ENCODE peak calls at places on chromosomes 16 and 17, in six cellular contexts. One of them, this sample, is unnamed.

GRCh38 chr16:47970291-47970931 is 185.4 kb downstream of the ABCC12 start:
- DNase-seq in tibial artery: no peak
- DNase-seq in HFF-Myc: peak; percentile 11
- DNase-seq in fibroblast of lung: peak; percentile 33
- DNase-seq in Calu3: peak; percentile 6
- DNase-seq in breast epithelium: no peak
- DNase-seq in this sample: no peak

GRCh38 chr16:51818342-51818944 is 667.4 kb upstream of the SALL1 start:
- DNase-seq in tibial artery: no peak
- DNase-seq in HFF-Myc: peak; percentile 19
- DNase-seq in fibroblast of lung: peak; percentile 80
- DNase-seq in Calu3: peak; percentile 84
- DNase-seq in breast epithelium: no peak
- DNase-seq in this sample: no peak

GRCh38 chr17:68462381-68463210 is 5.3 kb upstream of the WIPI1 start:
- DNase-seq in tibial artery: no peak
- DNase-seq in HFF-Myc: peak; percentile 69
- DNase-seq in fibroblast of lung: peak; percentile 88
- DNase-seq in Calu3: peak; percentile 76
- DNase-seq in breast epithelium: no peak
- DNase-seq in this sample: peak; percentile 49

GRCh38 chr17:34852614-34853013 is 108.6 kb downstream of the CCT6B start:
- DNase-seq in tibial artery: no peak
- DNase-seq in HFF-Myc: no peak
- DNase-seq in fibroblast of lung: no peak
- DNase-seq in Calu3: peak; percentile 1
- DNase-seq in breast epithelium: no peak
- DNase-seq in this sample: no peak

GRCh38 chr16:1078579-1079021 is 6.1 kb downstream of the SSTR5 start:
- DNase-seq in tibial artery: peak; percentile 65
- DNase-seq in HFF-Myc: no peak
- DNase-seq in fibroblast of lung: peak; percentile 6
- DNase-seq in Calu3: peak; percentile 80
- DNase-seq in breast epithelium: peak; percentile 82
- DNase-seq in this sample: no peak

GRCh38 chr16:75566889-75567255 is 693 bp downstream of the GABARAPL2 start:
- DNase-seq in tibial artery: no peak
- DNase-seq in HFF-Myc: no peak
- DNase-seq in fibroblast of lung: no peak
- DNase-seq in Calu3: peak; percentile 31
- DNase-seq in breast epithelium: no peak
- DNase-seq in this sample: no peak

GRCh38 chr16:89575247-89576172 is at the start of gene CPNE7:
- DNase-seq in tibial artery: no peak
- DNase-seq in HFF-Myc: no peak
- DNase-seq in fibroblast of lung: no peak
- DNase-seq in Calu3: no peak
- DNase-seq in breast epithelium: no peak
- DNase-seq in this sample: no peak

GRCh38 chr16:71923941-71924690 is 28.8 kb downstream of the IST1 start:
- DNase-seq in tibial artery: no peak
- DNase-seq in HFF-Myc: no peak
- DNase-seq in fibroblast of lung: peak; percentile 32
- DNase-seq in Calu3: peak; percentile 58
- DNase-seq in breast epithelium: no peak
- DNase-seq in this sample: no peak

GRCh38 chr16:56298948-56299602 is 107.8 kb downstream of the GNAO1 start:
- DNase-seq in tibial artery: peak; percentile 40
- DNase-seq in HFF-Myc: no peak
- DNase-seq in fibroblast of lung: no peak
- DNase-seq in Calu3: no peak
- DNase-seq in breast epithelium: no peak
- DNase-seq in this sample: no peak

GRCh38 chr17:50794361-50794760 is 27.0 kb upstream of the ANKRD40CL start:
- DNase-seq in tibial artery: no peak
- DNase-seq in HFF-Myc: no peak
- DNase-seq in fibroblast of lung: no peak
- DNase-seq in Calu3: no peak
- DNase-seq in breast epithelium: no peak
- DNase-seq in this sample: no peak

DNA sequence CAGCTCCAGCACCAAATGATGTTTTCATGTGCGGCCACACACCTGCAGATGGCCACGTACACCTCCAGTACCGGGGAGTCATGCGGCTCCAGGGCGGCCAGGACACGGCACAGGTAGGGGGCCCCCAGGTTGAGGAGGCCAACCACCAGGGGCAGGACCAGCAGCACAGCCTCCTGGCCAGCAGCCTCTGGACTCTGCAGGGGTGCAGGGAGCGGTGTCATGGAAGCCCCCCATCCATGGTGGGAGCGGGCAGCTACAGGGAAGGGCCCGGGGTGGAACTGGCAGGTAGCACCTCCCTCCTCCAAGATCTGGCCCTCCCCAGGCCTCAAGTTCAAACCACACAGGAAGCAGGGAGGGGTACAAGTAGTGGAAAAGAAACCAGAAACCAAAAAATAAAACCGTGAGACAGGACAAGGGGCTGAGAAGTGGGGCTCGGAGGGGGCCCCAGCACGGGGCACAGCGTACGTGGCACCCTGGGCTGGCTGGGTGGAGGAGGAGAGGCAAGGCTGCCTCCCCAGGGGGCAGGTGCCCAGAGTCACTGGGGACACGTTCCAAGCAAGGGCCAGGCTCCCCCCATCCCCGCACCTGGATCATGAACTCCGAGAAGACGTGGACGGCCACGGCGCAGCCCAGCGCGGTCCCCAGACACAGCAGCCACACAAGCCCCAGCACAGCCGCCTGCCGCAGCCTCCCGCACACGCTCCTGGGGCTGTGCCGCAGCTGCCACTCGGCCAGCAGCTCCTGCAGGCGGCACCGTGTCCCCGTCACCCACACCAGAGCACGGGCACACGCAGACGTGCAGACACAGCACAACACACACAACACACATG is 7.4 kb downstream of the TMC6 start:
- DNase-seq in tibial artery: no peak
- DNase-seq in HFF-Myc: no peak
- DNase-seq in fibroblast of lung: no peak
- DNase-seq in Calu3: no peak
- DNase-seq in breast epithelium: no peak
- DNase-seq in this sample: no peak
- TF ChIP-seq CTCF in tibial artery: no peak
- TF ChIP-seq CTCF in HFF-Myc: no peak
- TF ChIP-seq CTCF in fibroblast of lung: no peak
- TF ChIP-seq CTCF in Calu3: no peak
- TF ChIP-seq CTCF in breast epithelium: no peak
- TF ChIP-seq CTCF in this sample: no peak

DNA sequence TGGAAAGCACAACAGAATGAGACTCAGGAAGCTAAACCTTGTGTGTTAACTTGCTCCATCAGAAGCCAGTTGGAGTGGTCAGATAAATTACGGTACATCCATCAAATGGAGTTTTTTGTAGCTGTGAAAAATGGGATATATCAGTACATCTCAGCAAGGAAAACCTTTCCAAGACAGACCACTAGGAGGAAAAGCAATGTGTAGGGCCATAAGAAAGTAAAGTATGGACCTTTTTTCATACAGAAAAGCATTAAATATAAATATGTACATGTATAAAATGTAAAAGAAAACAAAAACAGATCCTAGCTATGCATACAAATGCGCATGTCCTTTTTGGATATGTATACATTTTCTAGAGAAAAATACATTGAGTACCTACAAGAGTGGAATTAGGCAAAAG is 403.9 kb upstream of the CDH11 start:
- DNase-seq in tibial artery: no peak
- DNase-seq in HFF-Myc: no peak
- DNase-seq in fibroblast of lung: no peak
- DNase-seq in Calu3: no peak
- DNase-seq in breast epithelium: no peak
- DNase-seq in this sample: no peak
- TF ChIP-seq CTCF in tibial artery: no peak
- TF ChIP-seq CTCF in HFF-Myc: no peak
- TF ChIP-seq CTCF in fibroblast of lung: no peak
- TF ChIP-seq CTCF in Calu3: no peak
- TF ChIP-seq CTCF in breast epithelium: no peak
- TF ChIP-seq CTCF in this sample: no peak

GRCh38 chr17:77209330-77209748 is 68.6 kb downstream of the SEC14L1 start:
- DNase-seq in tibial artery: no peak
- DNase-seq in HFF-Myc: no peak
- DNase-seq in fibroblast of lung: no peak
- DNase-seq in Calu3: no peak
- DNase-seq in breast epithelium: no peak
- DNase-seq in this sample: no peak
- TF ChIP-seq CTCF in tibial artery: no peak
- TF ChIP-seq CTCF in HFF-Myc: no peak
- TF ChIP-seq CTCF in fibroblast of lung: no peak
- TF ChIP-seq CTCF in Calu3: no peak
- TF ChIP-seq CTCF in breast epithelium: no peak
- TF ChIP-seq CTCF in this sample: no peak

DNA sequence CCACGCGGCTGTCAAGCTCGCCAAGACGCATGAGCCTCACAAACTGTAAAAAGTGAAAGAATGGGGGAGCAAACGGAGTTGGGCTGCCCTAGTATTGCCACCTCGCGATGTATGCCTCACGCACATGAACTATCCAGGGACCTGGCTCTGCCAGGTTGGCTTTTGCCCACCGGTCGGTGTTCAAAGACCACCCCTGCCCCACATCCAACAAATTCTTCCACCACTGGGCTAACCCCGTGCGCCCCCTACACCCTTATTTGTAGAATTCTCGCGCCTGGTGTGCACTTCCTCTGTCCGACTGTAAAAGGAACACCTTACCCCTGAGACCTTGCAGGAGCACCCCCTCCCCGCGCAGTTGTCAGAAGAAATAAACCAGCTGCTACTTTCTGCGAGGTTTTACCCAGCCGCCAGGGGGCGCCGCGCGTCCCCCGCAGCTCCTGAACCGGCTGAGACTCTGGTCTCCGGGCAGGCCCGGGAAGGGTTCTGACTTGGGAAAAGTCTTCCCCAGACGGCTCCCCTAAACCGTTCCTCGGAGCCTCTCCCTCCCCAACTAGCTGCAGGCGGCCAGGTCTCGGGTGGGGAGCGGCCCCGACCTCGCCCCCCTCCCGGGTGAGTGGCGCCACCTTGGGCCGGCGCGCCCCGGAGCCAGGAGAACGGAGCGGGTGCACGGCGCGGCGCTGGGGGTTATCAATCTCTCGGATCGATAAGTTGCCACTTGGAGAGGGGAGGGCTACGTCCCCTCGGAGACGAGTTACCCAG is 1.7 kb upstream of the ZNF423 start:
- DNase-seq in tibial artery: peak; percentile 42
- DNase-seq in HFF-Myc: no peak
- DNase-seq in fibroblast of lung: peak; percentile 52
- DNase-seq in Calu3: peak; percentile 77
- DNase-seq in breast epithelium: no peak
- DNase-seq in this sample: no peak
- TF ChIP-seq CTCF in tibial artery: peak; percentile 75
- TF ChIP-seq CTCF in HFF-Myc: peak; percentile 87
- TF ChIP-seq CTCF in fibroblast of lung: peak; percentile 66
- TF ChIP-seq CTCF in Calu3: peak; percentile 97
- TF ChIP-seq CTCF in breast epithelium: peak; percentile 68
- TF ChIP-seq CTCF in this sample: peak; percentile 87

DNA sequence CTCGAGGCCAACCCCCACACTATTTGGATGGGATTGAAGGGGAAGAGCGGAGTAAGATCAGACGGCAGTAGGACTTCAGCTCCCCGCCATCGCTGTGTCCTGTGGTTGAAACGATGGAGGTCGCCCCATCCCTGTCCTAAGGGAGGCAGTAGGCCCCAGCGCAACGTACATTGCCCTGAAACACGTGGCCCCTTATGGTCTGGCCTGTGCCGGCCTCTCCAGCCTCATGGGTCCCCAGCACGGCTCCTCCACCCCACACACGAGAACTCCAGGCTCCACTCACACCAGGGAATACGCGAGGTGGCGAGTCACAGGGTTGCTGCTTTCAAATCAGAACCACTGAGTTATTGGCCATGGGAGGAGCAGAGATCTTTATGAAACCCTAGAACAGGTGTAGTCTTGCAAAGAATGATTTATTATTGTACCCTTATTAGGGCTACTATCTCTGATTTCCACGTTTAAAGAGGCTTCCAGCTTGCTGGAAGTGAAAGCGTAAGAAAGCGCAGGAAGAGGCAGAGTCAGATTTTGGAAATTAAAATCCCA is 669 bp upstream of the DCTPP1 start:
- DNase-seq in tibial artery: no peak
- DNase-seq in HFF-Myc: no peak
- DNase-seq in fibroblast of lung: no peak
- DNase-seq in Calu3: no peak
- DNase-seq in breast epithelium: no peak
- DNase-seq in this sample: no peak
- TF ChIP-seq CTCF in tibial artery: no peak
- TF ChIP-seq CTCF in HFF-Myc: no peak
- TF ChIP-seq CTCF in fibroblast of lung: no peak
- TF ChIP-seq CTCF in Calu3: peak; percentile 18
- TF ChIP-seq CTCF in breast epithelium: no peak
- TF ChIP-seq CTCF in this sample: peak; percentile 40

GRCh38 chr16:67723151-67723915 is 4.2 kb upstream of the GFOD2 start:
- DNase-seq in tibial artery: no peak
- DNase-seq in HFF-Myc: peak; percentile 52
- DNase-seq in fibroblast of lung: no peak
- DNase-seq in Calu3: no peak
- DNase-seq in breast epithelium: no peak
- DNase-seq in this sample: no peak
- TF ChIP-seq CTCF in tibial artery: no peak
- TF ChIP-seq CTCF in HFF-Myc: no peak
- TF ChIP-seq CTCF in fibroblast of lung: no peak
- TF ChIP-seq CTCF in Calu3: no peak
- TF ChIP-seq CTCF in breast epithelium: no peak
- TF ChIP-seq CTCF in this sample: no peak

DNA sequence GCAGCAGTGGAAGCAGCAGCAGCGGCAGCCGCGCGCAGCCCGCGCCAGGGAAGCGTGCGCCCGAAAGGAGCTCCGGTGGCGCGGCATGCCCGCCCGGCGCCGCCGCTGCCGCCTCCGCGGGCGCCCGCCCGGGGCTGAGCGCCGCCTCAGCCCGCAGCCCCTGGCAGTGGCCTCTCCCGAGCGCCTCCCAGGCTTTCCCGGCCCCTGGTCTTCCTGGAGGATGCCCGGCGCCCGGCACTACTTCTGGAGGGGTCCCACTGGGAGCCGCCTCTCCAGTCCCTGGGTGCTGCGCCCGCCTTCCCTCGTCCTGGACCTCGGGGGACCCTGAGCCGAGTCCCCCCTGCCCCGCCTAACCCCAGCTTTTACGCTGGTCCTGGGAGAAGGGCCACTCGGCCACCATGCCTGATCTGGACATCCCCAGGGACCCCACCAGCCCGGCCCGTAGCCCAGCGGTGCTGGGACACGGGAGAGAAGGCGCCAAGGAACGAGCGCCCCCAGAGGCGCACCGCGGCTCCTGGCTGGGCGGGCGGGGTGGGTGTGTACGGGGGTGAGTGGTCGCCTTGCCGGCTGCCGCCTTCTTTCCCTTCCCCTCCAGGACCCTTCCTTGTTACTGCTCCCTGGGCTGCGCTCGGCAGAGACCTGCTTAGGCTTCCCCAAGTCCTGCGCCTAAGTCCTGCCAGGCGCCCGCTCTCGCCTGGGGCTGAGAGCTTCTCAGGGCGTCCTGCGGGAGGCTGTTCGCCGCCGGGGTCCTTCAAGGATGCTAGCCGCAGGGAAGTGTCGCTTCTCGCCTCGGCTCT is 713 bp downstream of the ASIC2 start:
- DNase-seq in tibial artery: no peak
- DNase-seq in HFF-Myc: no peak
- DNase-seq in fibroblast of lung: peak; percentile 37
- DNase-seq in Calu3: no peak
- DNase-seq in breast epithelium: no peak
- DNase-seq in this sample: no peak
- TF ChIP-seq CTCF in tibial artery: no peak
- TF ChIP-seq CTCF in HFF-Myc: peak; percentile 14
- TF ChIP-seq CTCF in fibroblast of lung: no peak
- TF ChIP-seq CTCF in Calu3: no peak
- TF ChIP-seq CTCF in breast epithelium: no peak
- TF ChIP-seq CTCF in this sample: peak; percentile 46